ENCODE peak calls at places on chromosomes 7 and 10, in four cellular contexts. G is tibial nerve, V is GM10248, Z is coronary artery. R is an unnamed sample.

GRCh38 chr10:5685764-5686240 is 1.2 kb downstream of the TASOR2 start:
- DNase-seq in G (no peak), V (no peak), Z (no peak), R (peak)

GRCh38 chr7:148921189-148921588 is 37.1 kb upstream of the EZH2 start:
- DNase-seq in G (no peak), V (no peak), Z (no peak), R (no peak)

GRCh38 chr10:115117301-115117700 is 24.1 kb downstream of the ATRNL1 start:
- DNase-seq in G (no peak), V (no peak), Z (no peak), R (no peak)

GRCh38 chr7:29806131-29806792 is at the start of gene WIPF3:
- DNase-seq in G (no peak), V (peak), Z (no peak), R (no peak)

GRCh38 chr10:86411852-86412550 is 45.4 kb upstream of the GRID1 start:
- DNase-seq in G (no peak), V (no peak), Z (no peak), R (peak)

GRCh38 chr7:32059289-32060045 is 10.7 kb downstream of the PDE1C start:
- DNase-seq in G (no peak), V (no peak), Z (no peak), R (no peak)

GRCh38 chr7:151485006-151485732 is 34.5 kb downstream of the RHEB start:
- DNase-seq in G (no peak), V (no peak), Z (no peak), R (no peak)

GRCh38 chr10:6033954-6034353 is 28.2 kb downstream of the IL2RA start:
- DNase-seq in G (no peak), V (no peak), Z (no peak), R (no peak)

GRCh38 chr10:72784551-72785421 is 92.8 kb downstream of the MCU start:
- DNase-seq in G (no peak), V (no peak), Z (no peak), R (no peak)

GRCh38 chr10:72276421-72277339 is 3.0 kb downstream of the DDIT4 start:
- DNase-seq in G (no peak), V (no peak), Z (no peak), R (no peak)

GRCh38 chr10:123642293-123642692 is 23.9 kb upstream of the GPR26 start:
- DNase-seq in G (no peak), V (no peak), Z (peak), R (no peak)

GRCh38 chr7:106178593-106179134 is 66.6 kb upstream of the SYPL1 start:
- DNase-seq in G (no peak), V (no peak), Z (no peak), R (peak)

GRCh38 chr7:36264917-36265292 is 111.9 kb downstream of the EEPD1 start:
- DNase-seq in G (no peak), V (no peak), Z (no peak), R (no peak)

GRCh38 chr7:39709768-39710291 is 86.5 kb downstream of the RALA start:
- DNase-seq in G (no peak), V (peak), Z (no peak), R (no peak)

GRCh38 chr10:111522141-111522540 is 445.3 kb downstream of the ADRA2A start:
- DNase-seq in G (no peak), V (no peak), Z (no peak), R (no peak)

GRCh38 chr7:158710651-158711102 is 6.1 kb upstream of the NCAPG2 start:
- DNase-seq in G (no peak), V (no peak), Z (no peak), R (no peak)

GRCh38 chr7:19762631-19763030 is 10.8 kb downstream of the TMEM196 start:
- DNase-seq in G (no peak), V (no peak), Z (no peak), R (no peak)

GRCh38 chr7:78296689-78297371 is 498.3 kb downstream of the PHTF2 start:
- DNase-seq in G (no peak), V (no peak), Z (no peak), R (peak)

GRCh38 chr7:50754684-50755083 is 28.0 kb downstream of the GRB10 start:
- DNase-seq in G (no peak), V (no peak), Z (no peak), R (no peak)

GRCh38 chr10:106360870-106361269 is 803.6 kb downstream of the SORCS1 start:
- DNase-seq in G (no peak), V (no peak), Z (no peak), R (no peak)

GRCh38 chr10:43885252-43885651 is 236.6 kb upstream of the ZNF32 start:
- DNase-seq in G (no peak), V (no peak), Z (no peak), R (no peak)

GRCh38 chr10:127347202-127347959 is 151.0 kb upstream of the INSYN2A start:
- DNase-seq in G (no peak), V (no peak), Z (no peak), R (no peak)

GRCh38 chr7:1569833-1570632 is at the start of gene PSMG3:
- DNase-seq in G (peak), V (peak), Z (peak), R (peak)

GRCh38 chr10:15084502-15084922 is 4.1 kb downstream of the ACBD7 start:
- DNase-seq in G (no peak), V (no peak), Z (no peak), R (no peak)

GRCh38 chr10:71964669-71965515 is 697 bp downstream of the CHST3 start:
- DNase-seq in G (no peak), V (peak), Z (peak), R (no peak)

GRCh38 chr7:7521259-7521658 is 14.4 kb downstream of the COL28A1 start:
- DNase-seq in G (no peak), V (no peak), Z (no peak), R (no peak)

GRCh38 chr10:76550806-76551205 is 1086.8 kb downstream of the KCNMA1 start:
- DNase-seq in G (no peak), V (no peak), Z (no peak), R (no peak)

GRCh38 chr10:34758447-34758996 is 56.6 kb downstream of the PARD3 start:
- DNase-seq in G (no peak), V (peak), Z (no peak), R (no peak)

R was measured in OCI-LY7.